ENCODE peak calls at places on chromosomes 5 and 9, in six cellular contexts. M is astrocyte of the spinal cord, R is neural progenitor cell, E is NT2/D1, X is SJSA1, G is cardiac muscle cell. K is an unnamed sample.

GRCh38 chr5:14816374-14816998 is 55.1 kb downstream of the ANKH start:
- DNase-seq in M (no peak), R (no peak), E (no peak), X (no peak), G (no peak), K (no peak)

GRCh38 chr9:35910613-35911488 is 1.6 kb downstream of the SPAAR start:
- DNase-seq in M (peak), R (peak), E (no peak), X (no peak), G (peak), K (peak)

GRCh38 chr5:115377468-115378217 is 81.2 kb upstream of the CCDC112 start:
- DNase-seq in M (peak), R (no peak), E (no peak), X (no peak), G (peak), K (peak)

GRCh38 chr5:106699198-106699597 is 971.5 kb downstream of the EFNA5 start:
- DNase-seq in M (no peak), R (peak), E (no peak), X (no peak), G (no peak), K (no peak)

GRCh38 chr9:126069400-126069955 is 257.2 kb upstream of the MVB12B start:
- DNase-seq in M (no peak), R (peak), E (no peak), X (no peak), G (no peak), K (no peak)

GRCh38 chr5:39299962-39300361 is 64.3 kb downstream of the C9 start:
- DNase-seq in M (no peak), R (no peak), E (no peak), X (no peak), G (no peak), K (no peak)

GRCh38 chr5:169050146-169050571 is 250.8 kb downstream of the SLIT3 start:
- DNase-seq in M (peak), R (no peak), E (no peak), X (no peak), G (peak), K (no peak)

GRCh38 chr9:91884746-91885687 is 65.0 kb downstream of the ROR2 start:
- DNase-seq in M (no peak), R (peak), E (no peak), X (no peak), G (peak), K (no peak)

GRCh38 chr5:178384815-178385471 is 152.3 kb upstream of the PHYKPL start:
- DNase-seq in M (no peak), R (no peak), E (no peak), X (no peak), G (no peak), K (no peak)

GRCh38 chr5:74801941-74802340 is 34.9 kb downstream of the NSA2 start:
- DNase-seq in M (no peak), R (no peak), E (no peak), X (no peak), G (no peak), K (no peak)

GRCh38 chr9:114799441-114799840 is 6.4 kb downstream of the TNFSF15 start:
- DNase-seq in M (no peak), R (peak), E (peak), X (no peak), G (no peak), K (no peak)

GRCh38 chr9:104748359-104749031 is 1.0 kb downstream of the NIPSNAP3A start:
- DNase-seq in M (peak), R (no peak), E (no peak), X (no peak), G (peak), K (no peak)

GRCh38 chr5:177507165-177507564 is 2.5 kb downstream of the DOK3 start:
- DNase-seq in M (no peak), R (no peak), E (no peak), X (no peak), G (no peak), K (no peak)

GRCh38 chr9:117957267-117957666 is 253.1 kb downstream of the TLR4 start:
- DNase-seq in M (no peak), R (no peak), E (no peak), X (no peak), G (no peak), K (no peak)

DNA sequence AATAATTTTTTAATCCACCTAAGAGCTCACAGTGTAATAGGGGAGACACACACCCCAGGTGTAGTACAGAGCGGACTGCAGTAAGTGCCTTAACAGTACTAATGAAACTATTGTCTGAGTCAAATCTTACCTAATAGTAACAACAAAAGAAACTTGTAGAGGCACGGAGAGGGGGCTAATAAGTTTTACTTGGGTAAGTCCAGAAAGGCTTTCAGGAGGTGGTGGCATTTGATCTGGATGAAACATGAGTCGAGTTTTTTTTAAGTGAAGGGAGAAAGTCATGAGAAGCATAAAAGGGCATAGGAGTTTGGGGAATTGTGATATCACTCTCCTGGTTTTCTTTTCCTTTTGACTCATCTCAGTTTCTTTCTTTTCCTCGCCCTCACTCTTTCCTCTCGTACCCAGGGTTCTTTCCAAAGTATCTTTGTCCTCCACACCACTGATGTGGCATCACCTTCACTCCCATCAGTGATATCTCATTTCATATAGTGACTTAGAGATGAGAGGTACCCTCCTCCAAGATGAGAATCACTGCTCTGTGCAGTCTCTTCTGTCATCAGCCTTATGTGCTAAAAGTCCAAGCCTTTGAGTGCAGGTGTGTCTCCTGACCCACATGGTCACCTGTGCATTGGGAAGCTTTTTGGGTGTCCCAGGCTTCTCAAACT is 2.0 kb downstream of the CTNNA1 start:
- DNase-seq in M (no peak), R (no peak), E (no peak), X (no peak), G (no peak), K (no peak)
- H3K4me3 ChIP-seq in M (peak), R (peak), E (no peak), X (peak), G (no peak), K (peak)

GRCh38 chr5:86971034-86971511 is 296.6 kb upstream of the RASA1 start:
- DNase-seq in M (peak), R (no peak), E (no peak), X (no peak), G (peak), K (no peak)

GRCh38 chr5:86964889-86965288 is 302.8 kb upstream of the RASA1 start:
- DNase-seq in M (no peak), R (no peak), E (no peak), X (no peak), G (no peak), K (no peak)

GRCh38 chr5:86968311-86968753 is 299.4 kb upstream of the RASA1 start:
- DNase-seq in M (peak), R (peak), E (no peak), X (peak), G (peak), K (no peak)
- H3K4me3 ChIP-seq in M (no peak), R (no peak), E (no peak), X (no peak), G (no peak), K (no peak)

DNA sequence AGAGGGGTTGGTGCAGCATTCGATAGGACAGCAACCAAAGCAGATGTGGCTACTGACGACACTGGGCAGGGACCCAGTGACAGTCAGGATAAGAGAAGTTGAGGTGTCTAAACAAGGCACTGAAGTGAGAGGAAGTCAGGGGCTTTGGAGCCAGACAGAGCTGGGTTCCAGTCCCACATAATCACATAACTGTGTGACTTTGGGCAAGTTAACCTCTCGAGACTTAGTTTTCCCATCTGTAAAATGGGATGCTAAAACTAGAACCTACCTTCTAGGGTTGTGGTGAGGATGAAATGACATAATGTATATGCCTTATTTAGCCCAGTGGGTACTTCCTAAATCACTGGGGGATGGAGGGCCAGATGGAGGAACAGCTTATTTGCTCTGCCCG is 3.1 kb downstream of the ANGPTL2 start:
- DNase-seq in M (no peak), R (no peak), E (no peak), X (no peak), G (no peak), K (no peak)
- H3K4me3 ChIP-seq in M (no peak), R (no peak), E (no peak), X (no peak), G (no peak), K (no peak)

DNA sequence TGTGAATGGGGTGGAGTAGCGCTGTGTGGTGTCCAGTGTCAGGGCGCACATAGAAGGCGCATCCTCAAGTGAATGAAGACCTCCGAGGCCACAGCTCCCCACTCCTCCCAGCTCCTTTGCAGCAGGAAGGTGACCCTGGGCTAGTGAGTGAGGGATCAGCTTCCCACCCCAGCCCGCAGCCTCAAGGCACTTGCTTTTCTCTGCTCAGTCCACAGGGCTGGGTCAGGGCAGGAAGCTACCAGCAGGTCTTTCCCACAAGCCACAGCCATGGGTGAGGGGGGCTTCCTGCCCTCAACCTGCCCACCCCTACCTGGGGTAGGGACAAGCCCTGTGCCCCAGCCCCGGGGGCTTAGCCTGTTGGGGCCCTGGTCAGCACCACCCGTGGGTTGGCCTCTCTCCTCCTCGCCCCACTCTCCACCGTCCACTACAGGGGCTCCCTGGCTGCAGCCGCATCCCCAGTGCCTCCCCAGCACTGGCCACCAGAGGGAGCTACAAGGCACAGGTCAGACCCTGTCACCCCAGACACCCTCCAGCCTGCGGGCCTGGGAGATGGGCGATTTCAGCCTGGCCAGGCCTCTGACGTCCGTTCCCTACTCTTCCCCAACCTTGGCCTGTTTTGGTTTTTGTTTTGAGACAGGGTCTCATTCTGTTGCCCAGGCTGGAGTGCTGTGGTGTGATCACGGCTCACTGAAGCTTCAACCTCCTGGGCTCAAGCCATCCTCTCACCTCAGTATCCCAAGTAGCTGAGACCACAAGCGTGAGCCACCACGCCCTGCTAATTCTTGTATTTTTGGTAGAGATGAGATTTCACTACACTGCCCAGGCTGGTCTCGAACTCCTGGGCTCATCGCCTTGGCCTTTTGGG is 1.3 kb upstream of the ABCA2 start:
- DNase-seq in M (no peak), R (peak), E (peak), X (peak), G (peak), K (no peak)
- H3K4me3 ChIP-seq in M (no peak), R (peak), E (peak), X (no peak), G (peak), K (peak)